ENCODE peak calls at places on chromosomes 11 and 22, in six cellular contexts. O is suprapubic skin, R is HepG2, Z is HCT116, E is GM23338, U is endothelial cell of umbilical vein. T is an unnamed sample.

GRCh38 chr11:23314162-23314561 is 453.9 kb upstream of the CCDC179 start:
- DNase-seq in O (no peak), R (no peak), Z (no peak), E (no peak), U (peak), T (no peak)

GRCh38 chr11:61851128-61851899 is 23.2 kb downstream of the FADS2 start:
- DNase-seq in O (no peak), R (no peak), Z (no peak), E (no peak), U (no peak), T (no peak)

GRCh38 chr11:4074266-4074665 is 20.3 kb upstream of the RRM1 start:
- DNase-seq in O (no peak), R (no peak), Z (no peak), E (no peak), U (no peak), T (no peak)

GRCh38 chr22:46480396-46480795 is 57.0 kb downstream of the CELSR1 start:
- DNase-seq in O (no peak), R (no peak), Z (no peak), E (no peak), U (peak), T (no peak)

GRCh38 chr22:46607483-46608114 is 12.6 kb upstream of the GRAMD4 start:
- DNase-seq in O (no peak), R (no peak), Z (no peak), E (no peak), U (no peak), T (no peak)

GRCh38 chr11:35473975-35474374 is 51.4 kb downstream of the PAMR1 start:
- DNase-seq in O (no peak), R (no peak), Z (no peak), E (no peak), U (no peak), T (no peak)

GRCh38 chr11:45872513-45873356 is 12.7 kb upstream of the MAPK8IP1 start:
- DNase-seq in O (no peak), R (peak), Z (peak), E (peak), U (peak), T (no peak)

GRCh38 chr11:76700177-76701100 is 29.9 kb upstream of the LRRC32 start:
- DNase-seq in O (no peak), R (peak), Z (peak), E (no peak), U (peak), T (no peak)

GRCh38 chr22:49930596-49931412 is 12.4 kb downstream of the CRELD2 start:
- DNase-seq in O (no peak), R (peak), Z (peak), E (peak), U (peak), T (peak)

GRCh38 chr11:204587-205109 is 2.6 kb downstream of the BET1L start:
- DNase-seq in O (no peak), R (no peak), Z (no peak), E (no peak), U (no peak), T (no peak)

GRCh38 chr11:129992161-129992944 is 10.3 kb downstream of the PRDM10 start:
- DNase-seq in O (no peak), R (peak), Z (peak), E (peak), U (peak), T (peak)

GRCh38 chr22:50612715-50613221 is 12.2 kb downstream of the MAPK8IP2 start:
- DNase-seq in O (no peak), R (no peak), Z (no peak), E (peak), U (no peak), T (peak)

GRCh38 chr11:9765320-9766101 is 101.6 kb downstream of the SWAP70 start:
- DNase-seq in O (no peak), R (peak), Z (no peak), E (peak), U (peak), T (no peak)

GRCh38 chr11:61962213-61963015 is 5.0 kb downstream of the FTH1 start:
- DNase-seq in O (peak), R (no peak), Z (no peak), E (peak), U (peak), T (no peak)

GRCh38 chr22:45469573-45470383 is 32.9 kb upstream of the FBLN1 start:
- DNase-seq in O (no peak), R (no peak), Z (no peak), E (no peak), U (no peak), T (no peak)

GRCh38 chr11:125376856-125377255 is 119.2 kb downstream of the FEZ1 start:
- DNase-seq in O (no peak), R (no peak), Z (no peak), E (no peak), U (no peak), T (no peak)
- TF ChIP-seq POLR2AphosphoS5 in O (no peak), R (no peak), Z (no peak), E (no peak), U (no peak), T (no peak)

DNA sequence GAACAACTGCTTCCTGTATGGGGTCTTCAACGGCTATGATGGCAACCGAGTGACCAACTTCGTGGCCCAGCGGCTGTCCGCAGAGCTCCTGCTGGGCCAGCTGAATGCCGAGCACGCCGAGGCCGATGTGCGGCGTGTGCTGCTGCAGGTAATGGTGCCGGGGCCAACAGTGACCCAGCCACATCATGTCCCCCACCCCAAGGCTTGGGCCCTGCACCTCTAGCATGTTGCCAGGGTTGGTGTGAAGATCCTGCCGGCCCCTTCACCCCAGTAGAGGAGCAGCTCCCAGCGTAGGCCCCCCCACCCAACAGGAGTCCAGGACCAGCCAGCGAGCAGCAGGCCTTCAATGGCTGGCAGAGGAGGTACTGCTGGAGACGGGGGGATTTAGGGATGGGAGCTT is 15.9 kb downstream of the TAB1 start:
- DNase-seq in O (no peak), R (no peak), Z (no peak), E (no peak), U (no peak), T (no peak)
- TF ChIP-seq CTCF in O (no peak), R (no peak), Z (no peak), E (no peak), U (no peak), T (no peak)

GRCh38 chr11:28110108-28110838 is 2.1 kb downstream of the METTL15 start:
- DNase-seq in O (peak), R (peak), Z (peak), E (peak), U (peak), T (peak)
- TF ChIP-seq POLR2AphosphoS5 in O (peak), R (peak), Z (peak), E (peak), U (peak), T (peak)

DNA sequence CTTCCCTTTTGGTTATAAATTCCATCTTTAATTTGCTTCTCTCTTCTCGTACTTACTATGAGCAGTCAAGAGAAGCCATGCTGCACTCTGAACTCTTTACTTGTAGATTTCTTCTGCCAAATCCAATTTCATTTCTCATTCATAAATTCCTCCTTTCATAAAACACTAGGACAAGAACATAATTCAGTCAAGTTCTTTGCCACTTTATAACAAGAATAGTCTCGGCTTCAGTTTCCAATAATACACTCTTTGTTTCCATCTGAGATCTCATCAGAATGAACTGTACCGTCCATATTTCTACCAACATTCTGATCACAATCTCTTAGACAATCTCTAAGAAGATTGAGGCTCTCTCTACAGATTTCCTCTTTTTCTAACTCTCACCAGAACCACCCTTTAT is 25.1 kb downstream of the IZUMO1R start:
- DNase-seq in O (no peak), R (no peak), Z (no peak), E (no peak), U (no peak), T (no peak)
- TF ChIP-seq CTCF in O (no peak), R (no peak), Z (no peak), E (no peak), U (no peak), T (no peak)